ENCODE peak calls at places on chromosomes 13 and 19, in four cellular contexts. H is stimulated activated CD4-positive, alpha-beta T cell treated with anti-CD3 and anti-CD28 coated beads, Interleukin-4, amount 100 ng/mL, for 1 hour; V is HTR-8/SVneo; F is HT1080. L is an unnamed sample.

GRCh38 chr13:25847145-25847544 is 204.7 kb downstream of the SHISA2 start:
- DNase-seq in H (no peak), V (no peak), F (no peak), L (no peak)

GRCh38 chr19:6362024-6362344 is 653 bp downstream of the CLPP start:
- DNase-seq in H (no peak), V (no peak), F (no peak), L (peak)

GRCh38 chr19:5738423-5738822 is 18.0 kb downstream of the CATSPERD start:
- DNase-seq in H (no peak), V (no peak), F (no peak), L (no peak)

GRCh38 chr13:94249512-94249911 is 230.0 kb downstream of the DCT start:
- DNase-seq in H (no peak), V (peak), F (peak), L (peak)

GRCh38 chr19:1251503-1252220 is 3.3 kb downstream of the MIDN start:
- DNase-seq in H (no peak), V (no peak), F (no peak), L (no peak)

GRCh38 chr13:34064456-34065205 is 246.7 kb downstream of the RFC3 start:
- DNase-seq in H (no peak), V (no peak), F (no peak), L (no peak)

GRCh38 chr19:33640773-33641172 is 19.0 kb downstream of the CHST8 start:
- DNase-seq in H (no peak), V (no peak), F (no peak), L (no peak)

GRCh38 chr13:23651887-23652286 is 81.7 kb downstream of the TNFRSF19 start:
- DNase-seq in H (no peak), V (no peak), F (no peak), L (no peak)

GRCh38 chr13:75365724-75366173 is 116.2 kb downstream of the TBC1D4 start:
- DNase-seq in H (no peak), V (peak), F (peak), L (peak)

L was measured in A172.